ENCODE peak calls at places on chromosomes 6 and 20, in nine cellular contexts. H is astrocyte of the hippocampus; B is T-helper 2 cell treated with Interferon-gamma antibody and Interleukin-4, amounts not matched to agents 5 μg/mL and 100 μg/mL, for 36 hours; O is tibial artery; S is HS-27A; W is NCI-H1436; T is NCI-H187 treated with DMSO at 0.1 percent for 48 hours; Q is pancreas; R is C1 segment of cervical spinal cord. U is an unnamed sample.

GRCh38 chr20:49572857-49573256 is 4.9 kb upstream of the PTGIS start:
- DNase-seq in H (no peak), B (no peak), O (peak; percentile 56), S (no peak), W (no peak), T (no peak), Q (no peak), R (no peak), U (no peak)

GRCh38 chr6:159074120-159074684 is 29.4 kb upstream of the TAGAP start:
- DNase-seq in H (peak; percentile 32), B (no peak), O (no peak), S (peak; percentile 54), W (no peak), T (peak; percentile 38), Q (no peak), R (peak; percentile 40), U (no peak)

GRCh38 chr6:106787327-106788196 is 158.2 kb downstream of the QRSL1 start:
- DNase-seq in H (no peak), B (no peak), O (no peak), S (no peak), W (no peak), T (no peak), Q (peak; percentile 75), R (no peak), U (no peak)

GRCh38 chr20:5095931-5096330 is 23.8 kb downstream of the PCNA start:
- DNase-seq in H (no peak), B (no peak), O (no peak), S (no peak), W (no peak), T (no peak), Q (no peak), R (no peak), U (no peak)

GRCh38 chr6:114445846-114446245 is 103.0 kb upstream of the HS3ST5 start:
- DNase-seq in H (no peak), B (no peak), O (no peak), S (no peak), W (no peak), T (no peak), Q (no peak), R (no peak), U (no peak)

GRCh38 chr6:31763617-31763940 is 1.1 kb downstream of the SAPCD1 start:
- DNase-seq in H (peak; percentile 66), B (no peak), O (no peak), S (no peak), W (no peak), T (no peak), Q (no peak), R (no peak), U (no peak)

GRCh38 chr20:36929290-36929689 is 22.2 kb downstream of the SAMHD1 start:
- DNase-seq in H (no peak), B (no peak), O (peak; percentile 33), S (no peak), W (no peak), T (no peak), Q (no peak), R (no peak), U (no peak)

GRCh38 chr6:116392158-116393032 is 21.6 kb downstream of the DSE start:
- DNase-seq in H (no peak), B (no peak), O (no peak), S (no peak), W (no peak), T (no peak), Q (no peak), R (no peak), U (no peak)

GRCh38 chr6:37807656-37808055 is 11.9 kb upstream of the ZFAND3 start:
- DNase-seq in H (peak; percentile 38), B (no peak), O (no peak), S (no peak), W (no peak), T (no peak), Q (no peak), R (no peak), U (no peak)

GRCh38 chr6:158481612-158482473 is 78.0 kb upstream of the TMEM181 start:
- DNase-seq in H (peak; percentile 83), B (no peak), O (no peak), S (peak; percentile 74), W (no peak), T (no peak), Q (no peak), R (peak; percentile 23), U (peak; percentile 80)

GRCh38 chr20:23607497-23608245 is 2.0 kb upstream of the CST9 start:
- DNase-seq in H (no peak), B (no peak), O (no peak), S (no peak), W (no peak), T (no peak), Q (peak; percentile 33), R (no peak), U (no peak)